ENCODE peak calls at places on chromosome 21, in eight cellular contexts. S is iris pigment epithelial cell, K is germinal center, C is tibial artery, Z is HFFc6, D is GM12864, R is AG04450, N is GM23338. T is an unnamed sample.

GRCh38 chr21:34989337-34990151 is 59.6 kb downstream of the RUNX1 start:
- DNase-seq in N (no peak), K (no peak), R (no peak), C (no peak), S (no peak), D (no peak), Z (no peak), T (no peak)

GRCh38 chr21:45787371-45787770 is 143.8 kb downstream of the PCBP3 start:
- DNase-seq in S (no peak), D (no peak), R (no peak), N (no peak), C (no peak), Z (no peak), K (no peak), T (no peak)

GRCh38 chr21:34815831-34816700 is 147.3 kb downstream of the CLIC6 start:
- DNase-seq in S (no peak), N (no peak), K (no peak), R (no peak), D (no peak), C (no peak), Z (no peak), T (peak)

GRCh38 chr21:27536319-27536718 is 569.4 kb upstream of the ADAMTS5 start:
- DNase-seq in D (no peak), Z (peak), R (peak), C (no peak), K (no peak), N (no peak), S (peak), T (peak)

GRCh38 chr21:38688068-38688467 is 117.7 kb upstream of the ETS2 start:
- DNase-seq in K (no peak), N (no peak), S (no peak), D (no peak), Z (no peak), R (no peak), C (no peak), T (no peak)

GRCh38 chr21:42164064-42164789 is 54.7 kb upstream of the ABCG1 start:
- DNase-seq in R (no peak), D (peak), N (peak), Z (no peak), C (no peak), K (peak), S (peak), T (peak)

GRCh38 chr21:42474043-42474831 is 21.8 kb downstream of the RSPH1 start:
- DNase-seq in K (no peak), R (no peak), D (no peak), C (peak), Z (no peak), N (peak), S (no peak), T (peak)

GRCh38 chr21:34812510-34813265 is 143.9 kb downstream of the CLIC6 start:
- DNase-seq in N (no peak), K (no peak), Z (peak), R (peak), D (no peak), C (no peak), S (peak), T (peak)

GRCh38 chr21:35088235-35088865 is 39.2 kb upstream of the RUNX1 start:
- DNase-seq in R (no peak), N (no peak), S (peak), Z (no peak), C (no peak), D (no peak), K (no peak), T (peak)